ENCODE peak calls at places on chromosomes 11 and 22, in ten cellular contexts. X, A, Y, V, C, E, T, N, S and H are unnamed samples.

GRCh38 chr11:65426839-65427690 is 4.5 kb downstream of the NEAT1 start:
- DNase-seq in T (peak), V (peak), N (peak), X (peak), E (no peak), A (no peak), Y (peak), S (no peak), C (peak), H (peak)

GRCh38 chr11:36426226-36426848 is 83.7 kb downstream of the TRAF6 start:
- DNase-seq in C (peak), N (no peak), Y (no peak), X (no peak), A (no peak), T (no peak), S (no peak), V (no peak), E (no peak), H (no peak)

GRCh38 chr11:111308140-111308539 is 9.8 kb downstream of the POU2AF3 start:
- DNase-seq in E (no peak), S (no peak), X (no peak), T (no peak), C (no peak), Y (no peak), A (no peak), N (no peak), V (peak), H (no peak)

GRCh38 chr11:8080674-8081590 is at the start of gene TUB:
- DNase-seq in T (peak), Y (no peak), X (peak), E (no peak), A (peak), V (no peak), C (peak), S (no peak), N (no peak), H (no peak)

GRCh38 chr11:71502871-71503435 is 24.1 kb upstream of the KRTAP5-7 start:
- DNase-seq in Y (no peak), C (no peak), E (no peak), A (no peak), N (no peak), V (no peak), X (no peak), S (no peak), T (no peak), H (no peak)

GRCh38 chr11:126114486-126115252 is 52.0 kb upstream of the CDON start:
- DNase-seq in X (no peak), S (no peak), C (no peak), Y (no peak), T (no peak), V (peak), A (no peak), E (no peak), N (peak), H (no peak)

GRCh38 chr22:37681556-37682049 is 4.5 kb upstream of the NOL12 start:
- DNase-seq in S (peak), E (peak), A (peak), X (peak), N (peak), Y (peak), C (peak), V (peak), T (peak), H (peak)

GRCh38 chr11:59152312-59152967 is 9.8 kb downstream of the FAM111A start:
- DNase-seq in V (no peak), E (no peak), A (no peak), T (no peak), C (no peak), N (no peak), S (no peak), X (no peak), Y (no peak), H (no peak)

GRCh38 chr11:45917623-45918330 is at the start of gene PEX16:
- DNase-seq in V (peak), N (peak), X (peak), T (peak), C (peak), A (peak), S (peak), Y (peak), E (peak), H (peak)

GRCh38 chr11:6249822-6250555 is 9.6 kb upstream of the CCKBR start:
- DNase-seq in N (peak), E (peak), C (peak), A (no peak), T (peak), Y (peak), X (no peak), V (peak), S (peak), H (peak)

GRCh38 chr11:50298182-50298988 is 265.7 kb downstream of the OR4C45 start:
- DNase-seq in V (no peak), A (no peak), X (no peak), S (no peak), C (no peak), E (no peak), T (peak), N (no peak), Y (peak), H (no peak)

GRCh38 chr11:129618046-129618569 is 197.5 kb upstream of the TMEM45B start:
- DNase-seq in V (no peak), T (no peak), S (no peak), N (no peak), E (no peak), A (no peak), X (peak), Y (no peak), C (no peak), H (no peak)

GRCh38 chr22:29524440-29525191 is 28.9 kb downstream of the THOC5 start:
- DNase-seq in X (peak), V (peak), E (no peak), A (peak), N (peak), T (peak), Y (peak), C (peak), S (peak), H (no peak)

GRCh38 chr22:49015459-49015858 is 812.2 kb downstream of the BRD1 start:
- DNase-seq in N (no peak), V (no peak), A (no peak), Y (no peak), E (peak), X (no peak), T (no peak), C (no peak), S (no peak), H (no peak)

GRCh38 chr11:93652161-93652597 is 9.3 kb upstream of the CEP295 start:
- DNase-seq in V (peak), X (peak), C (peak), T (peak), S (peak), N (peak), Y (no peak), A (peak), E (peak), H (no peak)

GRCh38 chr22:29003975-29004646 is 57.5 kb downstream of the C22orf31 start:
- DNase-seq in C (no peak), Y (no peak), A (peak), X (peak), T (no peak), V (no peak), N (no peak), E (no peak), S (no peak), H (no peak)

GRCh38 chr11:121839821-121840220 is 276.2 kb downstream of the BLID start:
- DNase-seq in V (peak), X (no peak), Y (no peak), N (peak), A (no peak), T (peak), S (peak), E (no peak), C (peak), H (no peak)

GRCh38 chr22:17161991-17162390 is 2.9 kb upstream of the HDHD5 start:
- DNase-seq in V (no peak), C (no peak), E (no peak), N (no peak), A (no peak), Y (no peak), T (no peak), S (no peak), X (no peak), H (no peak)

GRCh38 chr11:7909585-7910325 is 21.3 kb downstream of the OR10A6 start:
- DNase-seq in C (no peak), S (no peak), X (peak), A (no peak), E (no peak), T (no peak), Y (no peak), V (no peak), N (no peak), H (no peak)

GRCh38 chr22:42277988-42278776 is 7.7 kb upstream of the TCF20 start:
- DNase-seq in N (peak), S (no peak), X (no peak), T (no peak), E (no peak), A (peak), Y (no peak), V (no peak), C (no peak), H (no peak)

GRCh38 chr11:103594283-103594682 is 442.2 kb upstream of the DDI1 start:
- DNase-seq in N (no peak), S (no peak), A (no peak), Y (no peak), E (no peak), X (no peak), C (no peak), T (no peak), V (no peak), H (no peak)

GRCh38 chr11:614583-615452 is 932 bp downstream of the IRF7 start:
- DNase-seq in S (no peak), C (peak), Y (peak), X (no peak), E (no peak), V (no peak), T (peak), A (no peak), N (no peak), H (peak)

GRCh38 chr11:74683279-74683871 is 47.9 kb downstream of the CHRDL2 start:
- DNase-seq in E (no peak), C (peak), N (no peak), V (no peak), A (peak), X (peak), Y (peak), S (no peak), T (no peak), H (peak)

GRCh38 chr11:121575250-121575962 is 122.6 kb upstream of the SORL1-AS1 start:
- DNase-seq in V (peak), N (peak), S (no peak), A (no peak), E (peak), C (no peak), X (no peak), Y (peak), T (peak), H (peak)

GRCh38 chr22:48937032-48937639 is 890.5 kb downstream of the BRD1 start:
- DNase-seq in Y (no peak), V (no peak), A (no peak), T (no peak), S (no peak), C (no peak), E (no peak), X (no peak), N (no peak), H (no peak)

GRCh38 chr11:100434821-100435641 is 252.1 kb upstream of the ARHGAP42 start:
- DNase-seq in E (no peak), V (no peak), Y (no peak), C (no peak), T (no peak), S (no peak), X (no peak), N (peak), A (no peak), H (no peak)

GRCh38 chr22:32476804-32477203 is 2.2 kb downstream of the FBXO7 start:
- DNase-seq in E (no peak), X (no peak), S (no peak), C (no peak), T (no peak), N (no peak), A (no peak), V (no peak), Y (no peak), H (no peak)

GRCh38 chr22:25447067-25447688 is 117.3 kb upstream of the GRK3 start:
- DNase-seq in T (no peak), A (no peak), Y (no peak), N (no peak), V (no peak), C (no peak), X (peak), S (peak), E (no peak), H (no peak)

GRCh38 chr11:68373810-68374501 is 61.6 kb downstream of the LRP5 start:
- DNase-seq in C (peak), X (no peak), A (no peak), Y (peak), T (peak), V (peak), E (no peak), S (peak), N (peak), H (no peak)

GRCh38 chr22:47131611-47132427 is 369.4 kb downstream of the TBC1D22A start:
- DNase-seq in Y (no peak), A (no peak), C (no peak), E (no peak), X (no peak), T (no peak), N (no peak), V (no peak), S (no peak), H (no peak)

GRCh38 chr11:115237578-115237977 is 266.6 kb downstream of the CADM1 start:
- DNase-seq in T (no peak), C (no peak), X (no peak), A (no peak), S (no peak), V (no peak), Y (no peak), E (no peak), N (no peak), H (no peak)

GRCh38 chr11:10109836-10110235 is 184.2 kb downstream of the SBF2 start:
- DNase-seq in N (peak), S (peak), X (no peak), Y (no peak), T (peak), E (peak), C (peak), V (peak), A (no peak), H (no peak)

GRCh38 chr11:69123593-69124545 is 31.9 kb upstream of the SMIM38 start:
- DNase-seq in S (no peak), C (no peak), Y (no peak), N (no peak), A (no peak), V (no peak), X (peak), T (no peak), E (no peak), H (peak)

GRCh38 chr11:134513585-134514120 is 101.6 kb upstream of the B3GAT1 start:
- DNase-seq in A (no peak), V (no peak), S (no peak), X (no peak), Y (no peak), N (no peak), C (no peak), T (no peak), E (no peak), H (no peak)

GRCh38 chr11:119904636-119905035 is 175.6 kb upstream of the NECTIN1 start:
- DNase-seq in Y (no peak), C (no peak), E (no peak), V (no peak), S (no peak), X (no peak), A (no peak), N (no peak), T (no peak), H (no peak)

GRCh38 chr11:60830478-60831142 is 11.3 kb upstream of the CCDC86 start:
- DNase-seq in X (no peak), E (no peak), T (no peak), A (no peak), C (no peak), Y (no peak), N (no peak), V (no peak), S (no peak), H (no peak)

GRCh38 chr22:20243176-20243544 is 25.0 kb downstream of the RTN4R start:
- DNase-seq in A (no peak), S (no peak), V (no peak), E (no peak), X (no peak), N (no peak), T (no peak), C (no peak), Y (no peak), H (no peak)

GRCh38 chr22:17370036-17370765 is 941 bp downstream of the CECR2 start:
- DNase-seq in A (peak), N (no peak), C (no peak), X (peak), E (no peak), Y (peak), S (no peak), V (no peak), T (no peak), H (no peak)

GRCh38 chr11:120139316-120140069 is 1.6 kb upstream of the TRIM29 start:
- DNase-seq in V (no peak), A (no peak), N (no peak), Y (no peak), S (no peak), E (peak), C (no peak), T (no peak), X (no peak), H (no peak)

GRCh38 chr11:47340980-47341775 is 11.3 kb downstream of the MYBPC3 start:
- DNase-seq in A (no peak), X (no peak), E (no peak), V (no peak), S (peak), N (no peak), Y (no peak), T (no peak), C (no peak), H (no peak)

GRCh38 chr11:79762271-79762935 is 321.6 kb upstream of the TENM4 start:
- DNase-seq in T (peak), X (peak), V (peak), N (peak), Y (no peak), C (no peak), A (no peak), S (no peak), E (no peak), H (no peak)
- TF ChIP-seq CTCF in T (no peak), X (peak), V (peak), N (no peak), Y (peak), C (no peak), A (no peak), S (no peak), E (no peak), H (no peak)

DNA sequence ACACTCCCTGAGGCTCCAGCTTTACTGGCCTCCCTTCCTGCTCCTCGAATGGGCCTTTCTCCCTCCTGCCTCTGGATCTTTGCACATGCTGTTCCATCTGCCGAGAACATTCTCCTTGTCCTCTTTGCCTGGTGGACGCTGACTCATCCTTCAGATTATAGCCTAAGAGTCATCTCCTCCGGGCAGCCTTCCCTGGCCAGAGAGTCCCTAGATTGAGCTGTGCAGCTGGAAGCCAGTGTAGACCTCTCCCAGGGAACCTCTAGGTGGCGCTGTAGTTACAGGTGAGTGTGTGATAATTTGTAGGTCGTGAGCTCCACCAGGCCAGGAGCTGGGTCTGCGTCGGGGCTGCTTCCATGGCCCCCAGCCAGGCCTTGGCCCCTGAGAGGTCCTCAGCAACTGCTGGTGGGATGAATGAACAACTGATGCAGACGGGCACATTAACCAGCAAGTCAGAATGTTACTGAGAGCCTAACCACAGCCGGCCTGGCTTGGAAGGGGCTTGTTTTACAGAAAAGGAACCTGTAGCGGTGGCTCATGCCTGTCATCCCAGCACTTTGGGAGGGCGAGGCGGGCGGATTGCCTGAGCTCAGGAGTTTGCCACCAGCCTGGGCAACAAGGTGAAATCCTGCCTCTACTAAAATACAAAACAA is 8.7 kb downstream of the PNPLA5 start:
- DNase-seq in X (peak), Y (no peak), T (peak), A (peak), E (no peak), C (peak), S (peak), V (peak), N (peak), H (no peak)
- TF ChIP-seq CTCF in X (peak), Y (peak), T (peak), A (peak), E (no peak), C (peak), S (peak), V (peak), N (peak), H (peak)

DNA sequence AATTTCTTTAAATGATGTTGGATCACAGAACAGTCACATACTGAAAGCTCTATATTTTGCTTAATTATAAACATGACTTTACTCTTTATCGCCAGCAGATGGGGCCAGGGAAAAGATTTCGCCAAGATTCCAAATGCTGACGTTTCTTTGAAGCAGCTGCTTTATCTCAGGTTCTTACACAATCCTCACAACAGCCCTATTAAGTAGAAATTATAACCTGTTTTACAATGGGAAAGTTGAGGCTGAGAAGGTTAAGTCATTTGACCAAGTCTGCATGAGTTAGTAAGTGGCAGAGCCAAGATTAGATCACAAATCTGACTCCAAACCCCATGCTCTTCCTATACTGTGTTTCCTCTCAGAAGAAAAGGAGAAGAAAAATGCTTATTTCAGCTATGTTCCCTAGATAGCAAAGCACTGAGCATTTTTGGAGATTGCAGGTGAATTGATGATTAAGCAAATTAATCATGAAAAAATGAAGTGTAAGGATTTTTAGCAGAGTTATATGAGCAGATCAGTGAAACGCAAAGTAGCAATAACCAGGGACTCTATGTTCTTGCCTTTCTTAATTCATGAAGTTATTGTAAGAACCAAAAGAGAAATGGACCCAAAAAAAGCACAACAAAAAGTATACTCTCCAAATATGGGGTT is 79.0 kb downstream of the AASDHPPT start:
- DNase-seq in T (peak), A (peak), N (peak), Y (no peak), S (peak), V (peak), E (peak), C (peak), X (peak), H (no peak)
- TF ChIP-seq CTCF in T (peak), A (peak), N (peak), Y (peak), S (peak), V (peak), E (no peak), C (peak), X (peak), H (no peak)

DNA sequence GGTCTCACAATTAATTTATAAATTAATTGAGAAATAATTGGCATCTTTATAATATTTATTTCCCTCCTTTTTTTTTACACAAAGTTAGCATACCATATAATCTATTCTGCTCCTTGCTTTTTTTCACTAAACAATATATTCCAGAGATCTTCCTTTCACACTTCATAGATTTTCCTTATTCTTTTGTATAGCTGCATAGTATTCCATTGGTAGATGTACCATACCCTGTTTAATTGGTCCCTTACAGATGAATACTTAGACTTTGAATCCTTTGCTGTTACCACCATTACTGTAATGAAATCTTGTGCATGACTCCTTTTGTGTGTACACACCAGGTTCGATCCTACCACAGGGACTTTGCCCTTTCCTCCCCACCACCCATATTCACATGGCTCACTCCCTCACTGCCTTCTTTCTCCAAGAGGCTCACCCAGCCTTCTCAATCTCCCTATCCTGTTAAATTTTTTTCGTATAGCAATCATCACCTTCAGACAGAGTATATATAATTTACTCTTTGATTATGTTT is 48.9 kb downstream of the RBX1 start:
- DNase-seq in T (no peak), S (no peak), A (no peak), X (no peak), Y (no peak), C (no peak), E (no peak), N (no peak), V (no peak), H (no peak)
- TF ChIP-seq CTCF in T (no peak), S (no peak), A (no peak), X (no peak), Y (no peak), C (no peak), E (no peak), N (no peak), V (no peak), H (no peak)

GRCh38 chr11:26442131-26442530 is 110.2 kb downstream of the ANO3 start:
- DNase-seq in A (no peak), C (peak), V (peak), N (peak), Y (no peak), S (peak), E (no peak), X (no peak), T (peak), H (no peak)

GRCh38 chr11:26439854-26440253 is 107.9 kb downstream of the ANO3 start:
- DNase-seq in Y (no peak), A (no peak), T (no peak), V (no peak), C (no peak), S (no peak), E (no peak), X (no peak), N (no peak), H (no peak)

GRCh38 chr11:26443617-26444016 is 111.7 kb downstream of the ANO3 start:
- DNase-seq in E (no peak), C (no peak), Y (no peak), T (no peak), A (no peak), V (no peak), S (no peak), N (no peak), X (no peak), H (no peak)
- TF ChIP-seq CTCF in E (no peak), C (no peak), Y (no peak), T (no peak), A (no peak), V (no peak), S (no peak), N (no peak), X (no peak), H (no peak)